ENCODE peak calls at places on chromosomes 7 and 10, in six cellular contexts. O is cardiac fibroblast, V is cardiac muscle cell, I is WTC11, S is psoas muscle, Z is lung. F is an unnamed sample.

GRCh38 chr7:55325371-55325792 is 39.8 kb upstream of the LANCL2 start:
- DNase-seq in V (no peak), Z (peak), I (no peak), S (peak), O (peak), F (no peak)

GRCh38 chr10:501596-501995 is 187.9 kb downstream of the DIP2C start:
- DNase-seq in Z (no peak), I (no peak), O (peak), S (peak), V (no peak), F (peak)

GRCh38 chr10:78288716-78289115 is 255.1 kb downstream of the RPS24 start:
- DNase-seq in I (no peak), Z (no peak), V (no peak), O (no peak), S (no peak), F (no peak)

GRCh38 chr7:101486056-101486763 is 123.5 kb downstream of the COL26A1 start:
- DNase-seq in V (peak), S (no peak), I (peak), O (peak), Z (no peak), F (no peak)

GRCh38 chr7:101222275-101222830 is 4.4 kb downstream of the ZNHIT1 start:
- DNase-seq in V (no peak), Z (no peak), I (no peak), O (no peak), S (no peak), F (no peak)

GRCh38 chr7:15685358-15686181 is 913 bp downstream of the MEOX2 start:
- DNase-seq in Z (no peak), I (peak), O (peak), V (peak), S (peak), F (peak)

GRCh38 chr10:58951750-58952149 is 224.7 kb upstream of the PHYHIPL start:
- DNase-seq in S (no peak), V (no peak), Z (no peak), O (peak), I (no peak), F (no peak)

GRCh38 chr7:155814569-155815276 is 2.5 kb upstream of the SHH start:
- DNase-seq in V (no peak), Z (no peak), O (no peak), S (no peak), I (no peak), F (no peak)

GRCh38 chr10:119404719-119405504 is 137.6 kb downstream of the RGS10 start:
- DNase-seq in V (no peak), Z (no peak), S (no peak), O (no peak), I (no peak), F (no peak)

GRCh38 chr10:62858364-62858763 is 42.2 kb upstream of the EGR2 start:
- DNase-seq in I (peak), Z (no peak), S (no peak), V (no peak), O (peak), F (no peak)

GRCh38 chr10:13709931-13710690 is 123.3 kb downstream of the PRPF18 start:
- DNase-seq in I (no peak), Z (no peak), S (no peak), V (no peak), O (no peak), F (no peak)

GRCh38 chr10:124353896-124354295 is 64.8 kb downstream of the OAT start:
- DNase-seq in O (no peak), Z (no peak), V (no peak), S (no peak), I (no peak), F (no peak)

GRCh38 chr7:114923403-114923713 is 1.5 kb downstream of the MDFIC start:
- DNase-seq in O (no peak), Z (no peak), S (no peak), V (no peak), I (no peak), F (no peak)

GRCh38 chr7:51901489-51901840 is 584.9 kb upstream of the COBL start:
- DNase-seq in I (no peak), S (no peak), Z (no peak), O (no peak), V (no peak), F (no peak)

GRCh38 chr10:124308351-124308645 is 110.4 kb downstream of the OAT start:
- DNase-seq in O (no peak), Z (no peak), I (no peak), V (no peak), S (no peak), F (no peak)

GRCh38 chr7:35839860-35840854 is 39.3 kb downstream of the SEPTIN7 start:
- DNase-seq in O (no peak), V (no peak), S (no peak), Z (no peak), I (no peak), F (no peak)

GRCh38 chr10:7512487-7512886 is 101.7 kb upstream of the SFMBT2 start:
- DNase-seq in V (no peak), O (no peak), I (peak), Z (no peak), S (no peak), F (peak)

GRCh38 chr10:44010873-44011602 is 362.4 kb upstream of the ZNF32 start:
- DNase-seq in Z (no peak), I (no peak), V (no peak), O (no peak), S (no peak), F (no peak)

GRCh38 chr10:116720241-116721047 is 21.9 kb downstream of the HSPA12A start:
- DNase-seq in V (no peak), Z (no peak), S (no peak), O (no peak), I (no peak), F (no peak)

GRCh38 chr10:84261236-84261635 is 16.4 kb downstream of the RGR start:
- DNase-seq in O (no peak), V (no peak), S (no peak), I (no peak), Z (no peak), F (no peak)

GRCh38 chr10:88270061-88270808 is 312.9 kb downstream of the RNLS start:
- DNase-seq in V (no peak), S (no peak), Z (no peak), O (no peak), I (no peak), F (no peak)

GRCh38 chr10:89515031-89515841 is 20.2 kb downstream of the SLC16A12 start:
- DNase-seq in I (no peak), O (peak), S (no peak), V (peak), Z (no peak), F (no peak)

GRCh38 chr10:50382576-50383023 is 131.3 kb upstream of the ASAH2 start:
- DNase-seq in O (peak), V (no peak), I (no peak), S (no peak), Z (no peak), F (no peak)

GRCh38 chr7:45968312-45968711 is 47.2 kb upstream of the IGFBP3 start:
- DNase-seq in Z (no peak), V (no peak), I (no peak), O (no peak), S (no peak), F (no peak)

GRCh38 chr7:99943641-99944507 is 14.5 kb upstream of the GJC3 start:
- DNase-seq in I (peak), S (no peak), O (no peak), Z (no peak), V (no peak), F (no peak)

GRCh38 chr7:84412161-84412969 is 217.8 kb upstream of the SEMA3A start:
- DNase-seq in O (peak), S (no peak), V (no peak), Z (no peak), I (no peak), F (peak)

GRCh38 chr7:84188811-84189405 is 5.7 kb downstream of the SEMA3A start:
- DNase-seq in S (no peak), I (no peak), O (peak), Z (no peak), V (no peak), F (no peak)

GRCh38 chr7:3943779-3944520 is 642.9 kb downstream of the SDK1 start:
- DNase-seq in Z (no peak), S (no peak), O (no peak), I (no peak), V (no peak), F (peak)

GRCh38 chr7:120742370-120742769 is 115.6 kb downstream of the TSPAN12 start:
- DNase-seq in V (no peak), Z (no peak), S (no peak), O (no peak), I (peak), F (no peak)

GRCh38 chr10:16999665-17000451 is 129.8 kb downstream of the CUBN start:
- DNase-seq in I (no peak), S (peak), O (peak), Z (no peak), V (no peak), F (no peak)

GRCh38 chr7:93717217-93717900 is 142.8 kb upstream of the CALCR start:
- DNase-seq in I (no peak), O (peak), V (no peak), S (no peak), Z (no peak), F (no peak)

GRCh38 chr7:132080967-132081668 is 495.2 kb downstream of the PLXNA4 start:
- DNase-seq in I (no peak), S (no peak), Z (no peak), O (peak), V (no peak), F (no peak)

GRCh38 chr10:119680050-119680449 is 28.9 kb downstream of the BAG3 start:
- DNase-seq in O (peak), S (peak), Z (no peak), V (no peak), I (no peak), F (peak)

GRCh38 chr10:117345143-117345542 is 30.1 kb downstream of the PDZD8 start:
- DNase-seq in O (peak), I (no peak), Z (no peak), S (no peak), V (no peak), F (no peak)

GRCh38 chr7:1767524-1767923 is 97.4 kb downstream of the ELFN1 start:
- DNase-seq in Z (no peak), I (peak), O (no peak), S (no peak), V (peak), F (no peak)
- TF ChIP-seq CTCF in Z (no peak), I (peak), O (no peak), S (no peak), V (peak), F (no peak)

DNA sequence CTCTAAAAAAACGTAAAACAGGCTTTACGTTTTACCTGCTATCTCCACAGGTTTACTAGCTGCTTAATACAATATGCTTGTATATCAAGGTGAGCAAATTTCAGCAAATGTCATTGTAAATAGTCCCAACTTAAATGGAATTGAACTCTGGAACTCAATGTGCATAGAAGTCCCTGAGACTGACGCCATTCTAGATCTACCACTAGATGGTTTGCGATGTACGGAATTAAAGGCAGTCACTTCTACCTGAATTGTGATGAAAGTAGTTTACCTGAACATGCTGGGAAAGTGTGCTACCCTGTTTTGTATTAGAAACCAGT is 837 bp upstream of the SNX13 start:
- DNase-seq in V (no peak), S (no peak), I (no peak), Z (no peak), O (peak), F (no peak)
- TF ChIP-seq CTCF in V (no peak), S (no peak), I (no peak), Z (no peak), O (no peak), F (no peak)

GRCh38 chr10:19168584-19168983 is 120.0 kb downstream of the MALRD1 start:
- DNase-seq in S (no peak), O (no peak), Z (no peak), I (peak), V (peak), F (peak)
- TF ChIP-seq CTCF in S (no peak), O (peak), Z (no peak), I (peak), V (no peak), F (no peak)

GRCh38 chr10:113997428-113997827 is 46.2 kb upstream of the ADRB1 start:
- DNase-seq in O (no peak), S (no peak), Z (no peak), I (no peak), V (no peak), F (no peak)

GRCh38 chr10:114000461-114000860 is 43.2 kb upstream of the ADRB1 start:
- DNase-seq in O (no peak), Z (no peak), V (no peak), S (no peak), I (no peak), F (no peak)

GRCh38 chr10:113999520-113999919 is 44.1 kb upstream of the ADRB1 start:
- DNase-seq in O (no peak), S (no peak), V (no peak), Z (no peak), I (no peak), F (no peak)

DNA sequence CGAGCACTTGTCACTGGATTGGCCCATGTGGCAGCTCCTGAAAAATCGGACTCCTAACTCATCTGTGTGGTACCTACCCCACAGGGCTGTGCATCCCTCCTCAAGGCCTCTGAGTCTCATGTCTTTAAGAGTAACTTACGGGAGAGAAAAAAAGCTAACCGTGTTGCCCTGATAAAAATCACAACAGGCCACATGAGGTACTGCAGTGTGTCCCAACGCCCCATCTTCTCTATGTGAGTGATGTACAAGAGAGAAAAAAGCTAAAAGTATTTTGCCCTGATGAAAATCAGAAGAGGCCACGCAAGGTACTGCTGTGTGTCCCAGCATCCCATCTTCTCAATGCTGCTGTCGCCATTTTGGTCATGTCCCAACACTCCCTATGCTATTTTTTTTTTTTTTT is 41.2 kb upstream of the ADRB1 start:
- DNase-seq in S (no peak), Z (no peak), O (no peak), V (no peak), I (no peak), F (no peak)
- TF ChIP-seq CTCF in S (no peak), Z (no peak), O (no peak), V (no peak), I (no peak), F (no peak)

GRCh38 chr7:67438174-67438837 is 441.7 kb downstream of the TYW1 start:
- DNase-seq in V (no peak), Z (no peak), O (no peak), I (no peak), S (no peak), F (no peak)
- TF ChIP-seq CTCF in V (no peak), Z (no peak), O (no peak), I (no peak), S (no peak), F (no peak)

F was measured in Calu3.